ENCODE peak calls at places on chromosomes 3 and 15, in four cellular contexts. P is HCT116, R is HepG2, L is SK-N-SH. H is an unnamed sample.

GRCh38 chr3:161356287-161356686 is 15.0 kb downstream of the SPTSSB start:
- DNase-seq in R (no peak), L (no peak), P (no peak), H (no peak)

GRCh38 chr15:101161656-101162055 is 90.2 kb downstream of the CHSY1 start:
- DNase-seq in L (no peak), P (no peak), R (no peak), H (no peak)

GRCh38 chr3:31695280-31696008 is 162.7 kb downstream of the STT3B start:
- DNase-seq in L (no peak), P (no peak), R (no peak), H (no peak)

GRCh38 chr3:48226959-48227358 is 3.7 kb downstream of the CAMP start:
- DNase-seq in R (no peak), P (no peak), L (no peak), H (no peak)

GRCh38 chr3:137765310-137766033 is 1.4 kb downstream of the SOX14 start:
- DNase-seq in P (no peak), L (peak; percentile 44), R (no peak), H (no peak)

GRCh38 chr3:60064210-60065178 is 1014.7 kb upstream of the CFAP20DC start:
- DNase-seq in R (no peak), P (no peak), L (no peak), H (no peak)

GRCh38 chr3:132435239-132435910 is 18.1 kb downstream of the DNAJC13 start:
- DNase-seq in P (no peak), L (no peak), R (no peak), H (no peak)

GRCh38 chr3:178618197-178618596 is 82.0 kb downstream of the KCNMB2 start:
- DNase-seq in R (no peak), P (no peak), L (no peak), H (no peak)

GRCh38 chr3:46100812-46101211 is 73.5 kb upstream of the XCR1 start:
- DNase-seq in L (no peak), R (no peak), P (no peak), H (no peak)

GRCh38 chr3:57764794-57765193 is 8.7 kb downstream of the SLMAP start:
- DNase-seq in P (no peak), R (no peak), L (peak; percentile 16), H (no peak)

GRCh38 chr3:71636482-71636881 is 53.0 kb upstream of the FOXP1 start:
- DNase-seq in L (no peak), R (no peak), P (no peak), H (no peak)

GRCh38 chr15:50116477-50116876 is 2.6 kb downstream of the ATP8B4 start:
- DNase-seq in L (no peak), R (peak; percentile 78), P (peak; percentile 34), H (peak; percentile 30)

GRCh38 chr3:31439888-31440287 is 92.8 kb upstream of the STT3B start:
- DNase-seq in L (no peak), P (no peak), R (no peak), H (no peak)

GRCh38 chr3:50534721-50535330 is 31.4 kb upstream of the CACNA2D2 start:
- DNase-seq in P (no peak), L (no peak), R (no peak), H (no peak)

GRCh38 chr3:156745766-156746165 is 71.4 kb downstream of the TIPARP start:
- DNase-seq in P (no peak), R (no peak), L (no peak), H (no peak)

GRCh38 chr3:112401617-112402016 is 68.7 kb downstream of the CD200 start:
- DNase-seq in L (no peak), R (no peak), P (no peak), H (no peak)

GRCh38 chr3:52155912-52156311 is 1.7 kb upstream of the POC1A start:
- DNase-seq in P (no peak), L (no peak), R (no peak), H (no peak)

GRCh38 chr3:125098929-125099328 is 43.1 kb upstream of the HEG1 start:
- DNase-seq in P (no peak), L (no peak), R (no peak), H (no peak)

GRCh38 chr3:143811602-143812001 is 36.7 kb downstream of the SLC9A9 start:
- DNase-seq in L (no peak), P (no peak), R (no peak), H (no peak)

GRCh38 chr15:25770618-25771369 is 92.3 kb downstream of the ATP10A start:
- DNase-seq in P (no peak), R (no peak), L (no peak), H (no peak)

GRCh38 chr3:126765187-126766069 is 61.4 kb downstream of the CHCHD6 start:
- DNase-seq in P (no peak), R (no peak), L (no peak), H (no peak)

GRCh38 chr3:138348950-138349739 is 766 bp downstream of the MRAS start:
- DNase-seq in R (peak; percentile 29), P (no peak), L (peak; percentile 76), H (no peak)

GRCh38 chr3:110343376-110343775 is 728.2 kb upstream of the NECTIN3 start:
- DNase-seq in R (no peak), P (peak; percentile 13), L (no peak), H (no peak)

GRCh38 chr3:148723591-148723990 is 25.9 kb downstream of the AGTR1 start:
- DNase-seq in R (peak; percentile 12), P (no peak), L (no peak), H (no peak)

GRCh38 chr3:145170101-145170500 is 990.9 kb downstream of the PLOD2 start:
- DNase-seq in L (no peak), R (no peak), P (no peak), H (no peak)

DNA sequence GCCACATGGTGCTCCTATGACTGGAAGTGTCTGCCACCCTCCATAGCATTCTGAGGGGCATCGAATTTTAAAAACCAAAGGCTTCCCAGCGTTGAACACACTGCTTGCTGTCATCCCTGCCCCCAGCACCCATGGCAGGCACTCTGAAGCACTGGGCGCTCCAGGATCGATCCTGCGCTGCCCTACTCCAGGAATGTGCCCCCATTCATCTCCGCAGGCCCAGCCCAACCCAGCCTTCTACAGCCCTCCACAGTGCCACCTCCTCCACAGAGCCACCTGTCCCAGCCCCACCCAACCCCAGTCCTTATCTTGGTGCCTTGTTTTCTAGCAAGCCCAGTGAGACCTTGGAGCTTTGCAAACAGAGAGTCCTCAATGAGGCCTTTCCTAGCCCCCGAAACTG is 52.2 kb downstream of the WNT7A start:
- DNase-seq in R (no peak), P (no peak), L (no peak), H (no peak)
- TF ChIP-seq ELF1 in R (no peak), P (no peak), L (no peak), H (no peak)

DNA sequence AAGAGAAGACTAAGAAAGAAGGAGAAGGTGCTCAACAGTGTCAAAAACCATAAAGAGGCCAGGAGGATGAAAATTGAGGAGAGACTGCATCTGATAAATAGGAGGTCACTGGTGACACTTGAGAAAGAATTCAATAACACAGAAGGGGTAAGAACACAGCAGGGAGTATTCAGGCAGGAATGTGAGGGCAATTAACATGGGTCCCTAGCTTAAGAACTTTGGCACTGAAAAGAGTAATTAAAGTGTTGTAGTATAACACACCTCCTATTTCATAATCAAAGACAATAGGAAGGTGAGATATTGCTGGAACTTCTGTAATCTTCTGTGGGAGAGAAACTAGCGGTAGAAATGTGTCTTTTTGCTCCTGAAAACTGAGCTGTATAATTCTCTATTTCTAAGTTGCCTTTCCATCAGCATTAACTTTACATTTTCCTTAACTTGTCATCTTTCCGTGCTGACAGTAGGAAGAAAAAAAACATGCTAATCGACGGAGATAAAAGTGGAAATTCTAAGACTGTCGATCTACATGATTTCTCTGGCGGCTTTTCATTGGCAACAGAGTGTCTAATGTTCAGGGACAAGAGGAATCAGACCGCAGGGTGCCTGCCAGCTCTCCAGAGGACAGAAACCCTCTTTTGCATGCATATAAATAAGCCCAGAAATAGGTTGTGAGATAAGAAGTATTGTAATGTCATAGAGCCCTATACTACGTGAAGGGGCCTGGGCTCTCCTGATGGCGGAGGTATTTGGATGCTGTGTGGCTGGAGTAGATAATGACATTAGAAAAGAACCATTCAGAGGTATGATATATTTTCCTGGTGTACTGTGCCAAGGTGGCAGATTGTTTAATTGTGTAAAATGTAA is 147.9 kb upstream of the GAP43 start:
- DNase-seq in R (no peak), L (no peak), P (no peak), H (no peak)
- TF ChIP-seq ELF1 in R (no peak), L (no peak), P (no peak), H (no peak)

DNA sequence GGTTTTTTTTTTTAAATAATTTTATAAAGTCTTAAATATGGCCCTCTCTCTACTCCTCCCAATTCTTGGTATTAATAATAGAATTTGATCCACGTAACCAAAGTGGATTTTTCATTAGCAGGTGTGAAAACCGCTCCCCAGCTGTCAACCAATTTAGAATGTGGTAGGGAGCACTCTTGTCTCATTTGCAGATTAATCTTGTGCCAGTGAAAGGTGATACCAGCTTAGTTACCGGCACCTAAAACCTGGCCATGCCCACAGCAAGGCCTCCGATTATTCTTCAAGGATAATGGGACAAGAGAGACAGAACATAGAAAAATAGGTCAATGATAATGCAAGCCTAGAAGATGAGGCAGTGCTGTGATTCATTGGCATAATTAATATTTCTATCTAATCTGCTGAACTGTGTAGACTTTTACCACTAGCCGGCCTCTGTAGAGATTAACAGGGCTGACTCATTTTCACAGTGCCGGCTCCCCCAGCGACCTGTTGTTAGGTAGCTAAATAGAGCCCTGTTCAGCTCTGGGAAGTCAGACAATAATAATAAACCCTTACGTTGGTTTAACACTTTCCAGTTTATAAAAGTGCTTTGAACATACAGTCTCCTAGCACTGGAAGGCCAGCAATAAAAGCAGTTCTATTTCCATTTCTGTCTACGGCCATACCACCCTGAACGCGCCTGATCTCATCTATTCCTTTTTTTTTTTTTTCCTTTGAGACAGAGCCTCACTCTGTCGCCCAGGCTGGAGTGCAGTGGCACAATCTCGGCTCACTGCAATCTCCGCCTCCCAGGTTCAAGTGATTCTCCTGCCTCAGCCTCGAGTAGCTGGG is 102.9 kb downstream of the SHQ1 start:
- DNase-seq in P (no peak), R (no peak), L (no peak), H (no peak)
- TF ChIP-seq ELF1 in P (no peak), R (no peak), L (no peak), H (no peak)

GRCh38 chr3:98577178-98577895 is 16.1 kb downstream of the CPOX start:
- DNase-seq in P (no peak), R (no peak), L (no peak), H (no peak)
- TF ChIP-seq ELF1 in P (no peak), R (no peak), L (no peak), H (no peak)

DNA sequence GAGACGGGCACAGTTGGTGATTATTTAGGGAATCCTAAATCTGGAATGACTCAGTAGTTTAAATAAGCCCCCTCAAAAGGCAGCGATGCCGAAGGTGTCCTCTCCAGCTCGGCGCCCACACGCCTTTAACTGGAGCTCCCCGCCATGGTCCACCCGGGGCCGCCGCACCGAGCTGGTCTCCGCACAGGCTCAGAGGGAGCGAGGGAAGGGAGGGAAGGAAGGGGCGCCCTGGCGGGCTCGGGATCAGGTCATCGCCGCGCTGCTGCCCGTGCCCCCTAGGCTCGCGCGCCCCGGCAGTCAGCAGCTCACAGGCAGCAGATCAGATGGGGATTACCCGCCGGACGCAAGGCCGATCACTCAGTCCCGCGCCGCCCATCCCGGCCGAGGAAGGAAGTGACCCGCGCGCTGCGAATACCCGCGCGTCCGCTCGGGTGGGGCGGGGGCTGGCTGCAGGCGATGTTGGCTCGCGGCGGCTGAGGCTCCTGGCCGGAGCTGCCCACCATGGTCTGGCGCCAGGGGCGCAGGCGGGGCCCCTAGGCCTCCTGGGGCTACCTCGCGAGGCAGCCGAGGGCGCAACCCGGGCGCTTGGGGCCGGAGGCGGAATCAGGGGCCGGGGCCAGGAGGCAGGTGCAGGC is 318.0 kb downstream of the FGF12 start:
- DNase-seq in L (peak; percentile 26), R (no peak), P (no peak), H (no peak)
- TF ChIP-seq ELF1 in L (no peak), R (no peak), P (no peak), H (no peak)

H was measured in K562.